ENCODE peak calls at places on chromosomes 7 and 10, in ten cellular contexts. A, Z, P, I, D, R, V, X, M and K are unnamed samples.
A peak's percentile ranks its signal among the peaks of the same experiment; 100 is the strongest.

GRCh38 chr7:988426-988911 is 5.5 kb downstream of the CYP2W1 start:
- DNase-seq in A (no peak), Z (no peak), P (no peak), I (no peak), D (no peak), R (no peak), V (peak; percentile 58), X (no peak), M (no peak), K (no peak)

GRCh38 chr7:159156436-159157245 is 12.0 kb upstream of the VIPR2 start:
- DNase-seq in A (no peak), Z (no peak), P (no peak), I (no peak), D (no peak), R (no peak), V (no peak), X (no peak), M (no peak), K (no peak)

GRCh38 chr7:1087952-1088920 is at the start of gene GPER1:
- DNase-seq in A (no peak), Z (no peak), P (peak; percentile 64), I (peak; percentile 56), D (no peak), R (peak; percentile 62), V (peak; percentile 89), X (peak; percentile 67), M (peak; percentile 97), K (peak; percentile 65)

GRCh38 chr10:14322531-14322930 is 8.2 kb downstream of the FRMD4A start:
- DNase-seq in A (no peak), Z (no peak), P (no peak), I (no peak), D (no peak), R (no peak), V (no peak), X (no peak), M (no peak), K (no peak)

GRCh38 chr10:45418859-45419672 is 45.0 kb downstream of the ALOX5 start:
- DNase-seq in A (peak; percentile 6), Z (no peak), P (peak; percentile 66), I (peak; percentile 67), D (peak; percentile 4), R (peak; percentile 27), V (peak; percentile 90), X (no peak), M (peak; percentile 91), K (no peak)

GRCh38 chr7:130994378-130995115 is 260.5 kb upstream of the KLF14 start:
- DNase-seq in A (peak; percentile 22), Z (no peak), P (peak; percentile 69), I (peak; percentile 61), D (peak; percentile 77), R (no peak), V (peak; percentile 73), X (no peak), M (no peak), K (no peak)

GRCh38 chr7:22814261-22815208 is 8.1 kb downstream of the TOMM7 start:
- DNase-seq in A (no peak), Z (no peak), P (no peak), I (no peak), D (peak; percentile 50), R (peak; percentile 47), V (no peak), X (peak; percentile 69), M (no peak), K (peak; percentile 43)

GRCh38 chr7:81062747-81063146 is 143.9 kb upstream of the SEMA3C start:
- DNase-seq in A (no peak), Z (no peak), P (no peak), I (no peak), D (no peak), R (no peak), V (no peak), X (no peak), M (no peak), K (no peak)

DNA sequence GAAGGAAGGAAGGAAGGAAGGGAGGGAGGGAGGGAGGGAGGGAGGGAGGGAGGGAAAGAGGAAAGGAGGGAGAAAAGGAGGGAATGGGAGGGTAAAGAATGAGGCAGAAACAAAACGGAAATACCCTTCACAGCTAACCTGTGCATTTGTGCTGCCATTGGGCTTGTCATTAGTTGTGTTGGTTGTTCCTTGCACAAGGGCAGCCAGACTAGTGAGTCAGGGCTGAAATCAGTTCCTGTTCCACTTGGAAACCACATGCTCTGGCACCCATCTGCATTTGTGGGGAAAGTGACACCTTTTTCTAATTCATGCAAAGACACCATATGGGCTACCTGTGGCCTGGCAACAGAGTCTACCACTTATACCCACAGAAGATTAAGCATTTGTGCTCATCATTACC is 1004.0 kb upstream of the C7orf33 start:
- DNase-seq in A (no peak), Z (no peak), P (no peak), I (no peak), D (peak; percentile 8), R (no peak), V (no peak), X (no peak), M (no peak), K (no peak)
- H3K27ac ChIP-seq in A (no peak overlapping the region), Z (no peak overlapping the region), P (no peak overlapping the region), I (no peak overlapping the region), D (no peak overlapping the region), R (no peak overlapping the region), V (no peak overlapping the region), X (no peak overlapping the region), M (no peak overlapping the region), K (no peak overlapping the region)

DNA sequence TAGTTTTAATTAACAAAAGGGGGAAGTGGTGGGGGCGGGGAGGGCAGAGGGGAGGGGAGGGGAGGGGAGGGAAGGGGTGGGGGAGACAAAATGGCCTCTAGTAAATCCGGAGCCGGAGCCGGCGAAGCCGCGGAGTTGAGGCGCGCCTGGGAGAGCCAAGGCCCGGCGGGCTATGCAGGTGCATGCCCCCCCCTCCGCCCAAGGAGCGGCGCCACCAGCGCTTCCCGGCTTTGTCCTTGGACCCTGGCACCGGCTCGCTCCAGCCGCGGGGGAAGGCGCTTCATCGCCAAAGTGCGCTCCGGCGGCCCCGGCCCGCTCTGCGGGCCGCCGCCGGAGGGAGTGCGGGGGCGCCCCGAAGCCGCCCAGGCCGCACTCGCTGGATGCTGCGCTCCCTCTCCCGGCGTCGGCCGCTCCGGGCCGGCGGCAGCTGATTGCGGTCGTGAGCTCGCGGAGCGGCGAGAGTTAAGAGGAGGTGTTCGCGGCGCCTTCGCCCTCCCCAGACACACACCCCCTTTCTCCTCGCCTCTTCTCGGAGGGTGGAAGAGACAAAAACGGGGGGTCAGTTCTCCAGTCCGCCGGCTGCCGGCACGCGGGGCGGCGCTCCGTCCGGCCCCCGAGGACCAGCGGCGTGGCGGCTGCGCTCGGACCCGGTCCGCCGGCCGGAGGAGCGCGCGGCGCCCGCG is at the start of gene LRRC4:
- DNase-seq in A (no peak), Z (no peak), P (no peak), I (no peak), D (peak; percentile 36), R (peak; percentile 39), V (peak; percentile 82), X (no peak), M (peak; percentile 90), K (peak; percentile 44)
- H3K27ac ChIP-seq in A (no peak within 1 kb of the TSS), Z (no peak within 1 kb of the TSS), P (peak within 1 kb of the TSS; percentile 44), I (no peak within 1 kb of the TSS), D (no peak within 1 kb of the TSS), R (peak within 1 kb of the TSS; percentile 37), V (peak within 1 kb of the TSS; percentile 19), X (no peak within 1 kb of the TSS), M (no peak within 1 kb of the TSS), K (peak within 1 kb of the TSS; percentile 23)

GRCh38 chr10:79269443-79269842 is 77.8 kb upstream of the PPIF start:
- DNase-seq in A (no peak), Z (no peak), P (no peak), I (no peak), D (no peak), R (no peak), V (no peak), X (no peak), M (peak; percentile 75), K (no peak)

GRCh38 chr10:79268100-79268670 is 79.1 kb upstream of the PPIF start:
- DNase-seq in A (peak; percentile 40), Z (no peak), P (no peak), I (no peak), D (peak; percentile 44), R (peak; percentile 36), V (no peak), X (peak; percentile 74), M (no peak), K (no peak)

GRCh38 chr10:79268717-79269116 is 78.6 kb upstream of the PPIF start:
- DNase-seq in A (peak; percentile 24), Z (no peak), P (no peak), I (no peak), D (no peak), R (no peak), V (no peak), X (no peak), M (no peak), K (no peak)

GRCh38 chr10:79270471-79271246 is 76.6 kb upstream of the PPIF start:
- DNase-seq in A (no peak), Z (no peak), P (no peak), I (no peak), D (no peak), R (no peak), V (peak; percentile 79), X (no peak), M (peak; percentile 74), K (no peak)

GRCh38 chr10:79269969-79270368 is 77.3 kb upstream of the PPIF start:
- DNase-seq in A (no peak), Z (no peak), P (no peak), I (no peak), D (no peak), R (no peak), V (no peak), X (no peak), M (peak; percentile 65), K (no peak)
- H3K27ac ChIP-seq in A (no peak overlapping the region), Z (no peak overlapping the region), P (no peak overlapping the region), I (no peak overlapping the region), D (no peak overlapping the region), R (no peak overlapping the region), V (no peak overlapping the region), X (no peak overlapping the region), M (peak overlapping the region; percentile 97), K (peak overlapping the region; percentile 58)

DNA sequence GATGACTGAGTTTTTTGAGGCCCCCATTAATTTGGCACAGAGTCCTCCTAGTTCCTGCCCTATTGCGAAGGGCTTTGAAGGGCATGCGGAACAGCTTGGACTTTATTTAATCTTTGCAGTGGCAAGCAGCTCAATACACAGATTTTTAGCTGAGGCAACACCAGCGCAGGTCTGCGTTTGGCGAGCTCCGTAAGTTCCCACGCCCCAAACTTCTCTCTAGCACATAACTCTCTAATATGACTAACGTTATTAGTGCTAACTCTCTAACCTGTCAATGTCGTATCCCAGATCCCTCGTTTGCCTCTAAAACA is 366 bp upstream of the TAF3 start:
- DNase-seq in A (no peak), Z (no peak), P (no peak), I (no peak), D (no peak), R (no peak), V (no peak), X (no peak), M (no peak), K (peak; percentile 16)
- H3K27ac ChIP-seq in A (no peak overlapping the region), Z (peak overlapping the region; percentile 34), P (peak overlapping the region; percentile 45), I (peak overlapping the region; percentile 83), D (peak overlapping the region; percentile 24), R (no peak overlapping the region), V (no peak overlapping the region), X (no peak overlapping the region), M (no peak overlapping the region), K (peak overlapping the region; percentile 64)

GRCh38 chr7:104534149-104534548 is 205.7 kb downstream of the LHFPL3 start:
- DNase-seq in A (no peak), Z (no peak), P (no peak), I (no peak), D (no peak), R (no peak), V (no peak), X (no peak), M (no peak), K (no peak)
- H3K27ac ChIP-seq in A (no peak overlapping the region), Z (no peak overlapping the region), P (no peak overlapping the region), I (no peak overlapping the region), D (no peak overlapping the region), R (no peak overlapping the region), V (no peak overlapping the region), X (no peak overlapping the region), M (no peak overlapping the region), K (no peak overlapping the region)